ENCODE peak calls at places on chromosome 19, in seven cellular contexts. M is fibroblast of lung, K is right lobe of liver, H is sigmoid colon, P is IMR-90, Q is left ventricle myocardium inferior, X is lower lobe of right lung. L is an unnamed sample.

GRCh38 chr19:46472592-46472991 is 1.2 kb upstream of the PNMA8A start:
- DNase-seq in Q (no peak), H (no peak), M (no peak), P (no peak), X (no peak), K (no peak), L (no peak)

GRCh38 chr19:35596366-35596999 is 10.5 kb downstream of the PMIS2 start:
- DNase-seq in P (no peak), M (no peak), Q (no peak), X (no peak), K (no peak), H (no peak), L (no peak)

GRCh38 chr19:10809693-10810285 is 26.2 kb downstream of the TMED1 start:
- DNase-seq in M (no peak), H (no peak), K (no peak), P (no peak), Q (no peak), X (no peak), L (no peak)

GRCh38 chr19:40646564-40647254 is 43.7 kb downstream of the NUMBL start:
- DNase-seq in Q (no peak), K (no peak), P (peak), M (no peak), X (peak), H (no peak), L (no peak)

GRCh38 chr19:30498707-30499106 is 126.5 kb downstream of the ZNF536 start:
- DNase-seq in K (no peak), P (no peak), H (no peak), Q (no peak), M (no peak), X (no peak), L (no peak)

GRCh38 chr19:17981611-17982010 is 14.7 kb downstream of the KCNN1 start:
- DNase-seq in K (no peak), H (no peak), M (no peak), P (no peak), X (no peak), Q (no peak), L (no peak)

GRCh38 chr19:10076535-10076934 is 9.6 kb upstream of the SHFL start:
- DNase-seq in X (no peak), K (no peak), Q (no peak), H (no peak), P (no peak), M (no peak), L (no peak)

GRCh38 chr19:4198467-4199126 is 16.1 kb downstream of the ANKRD24 start:
- DNase-seq in M (no peak), X (no peak), Q (no peak), K (no peak), P (no peak), H (no peak), L (no peak)

GRCh38 chr19:8449830-8450229 is 5.1 kb downstream of the HNRNPM start:
- DNase-seq in H (peak), X (no peak), Q (no peak), P (no peak), K (no peak), M (no peak), L (no peak)

GRCh38 chr19:16824658-16825311 is 4.4 kb upstream of the SIN3B start:
- DNase-seq in M (no peak), K (no peak), H (no peak), P (peak), Q (no peak), X (no peak), L (no peak)

GRCh38 chr19:47363758-47364529 is 14.8 kb downstream of the DHX34 start:
- DNase-seq in H (no peak), M (peak), Q (no peak), P (peak), X (no peak), K (no peak), L (no peak)

GRCh38 chr19:55287361-55288079 is 3.7 kb downstream of the BRSK1 start:
- DNase-seq in X (no peak), P (no peak), M (no peak), K (no peak), H (no peak), Q (no peak), L (no peak)

GRCh38 chr19:45972081-45972943 is 1.4 kb downstream of the NOVA2 start:
- DNase-seq in K (peak), Q (peak), X (no peak), M (no peak), P (no peak), H (no peak), L (no peak)

GRCh38 chr19:4814625-4815425 is 16.7 kb downstream of the TICAM1 start:
- DNase-seq in P (peak), Q (no peak), H (no peak), M (peak), X (no peak), K (no peak), L (no peak)

GRCh38 chr19:47106819-47107200 is 6.8 kb downstream of the ZC3H4 start:
- DNase-seq in Q (no peak), H (no peak), P (peak), X (no peak), M (no peak), K (no peak), L (no peak)

GRCh38 chr19:11787536-11787935 is 10.8 kb upstream of the ZNF491 start:
- DNase-seq in M (no peak), K (no peak), X (no peak), H (no peak), Q (no peak), P (no peak), L (no peak)

GRCh38 chr19:6769006-6769637 is 1.9 kb upstream of the SH2D3A start:
- DNase-seq in H (no peak), X (no peak), K (no peak), Q (no peak), P (peak), M (peak), L (no peak)

GRCh38 chr19:2982983-2983350 is 5.6 kb downstream of the TLE6 start:
- DNase-seq in K (peak), Q (peak), P (peak), M (peak), H (peak), X (peak), L (no peak)

GRCh38 chr19:2047449-2048103 is 3.5 kb downstream of the MKNK2 start:
- DNase-seq in P (no peak), K (peak), H (peak), Q (no peak), X (peak), M (peak), L (no peak)

GRCh38 chr19:10687518-10688288 is 13.5 kb upstream of the QTRT1 start:
- DNase-seq in K (no peak), H (no peak), X (no peak), P (no peak), Q (no peak), M (no peak), L (no peak)

GRCh38 chr19:11510444-11510843 is 4.8 kb upstream of the ZNF653 start:
- DNase-seq in X (no peak), Q (no peak), M (no peak), P (no peak), K (no peak), H (no peak), L (no peak)

GRCh38 chr19:13748169-13748884 is 16.0 kb upstream of the MRI1 start:
- DNase-seq in H (no peak), X (no peak), P (peak), K (no peak), M (peak), Q (no peak), L (no peak)

GRCh38 chr19:3054972-3055740 is 7.1 kb downstream of the TLE5 start:
- DNase-seq in X (no peak), H (no peak), Q (no peak), P (peak), M (no peak), K (no peak), L (no peak)

GRCh38 chr19:56162258-56162657 is 13.6 kb upstream of the GALP start:
- DNase-seq in X (no peak), Q (no peak), M (no peak), K (no peak), H (no peak), P (peak), L (no peak)

GRCh38 chr19:4015705-4016402 is 8.3 kb downstream of the PIAS4 start:
- DNase-seq in P (no peak), H (peak), K (no peak), X (no peak), M (no peak), Q (peak), L (no peak)

GRCh38 chr19:19610376-19611240 is 7.9 kb downstream of the PBX4 start:
- DNase-seq in K (no peak), P (peak), H (no peak), Q (no peak), X (no peak), M (peak), L (no peak)

GRCh38 chr19:57473646-57474045 is 3.7 kb downstream of the ZNF772 start:
- DNase-seq in K (no peak), Q (no peak), H (no peak), X (no peak), P (no peak), M (peak), L (no peak)

GRCh38 chr19:40745402-40745780 is 4.9 kb downstream of the ACTMAP start:
- DNase-seq in H (no peak), M (peak), X (no peak), K (no peak), Q (no peak), P (peak), L (no peak)

GRCh38 chr19:58480481-58480830 is 4.3 kb downstream of the ZNF446 start:
- DNase-seq in M (no peak), H (no peak), K (no peak), Q (no peak), P (no peak), X (no peak), L (no peak)

GRCh38 chr19:44587863-44588752 is 25.3 kb upstream of the IGSF23 start:
- DNase-seq in Q (no peak), K (no peak), H (no peak), M (peak), X (no peak), P (peak), L (no peak)

GRCh38 chr19:13122275-13122878 is 4.3 kb downstream of the NACC1 start:
- DNase-seq in H (no peak), Q (no peak), X (no peak), M (no peak), K (no peak), P (no peak), L (no peak)

GRCh38 chr19:1471514-1472107 is 7.4 kb downstream of the C19orf25 start:
- DNase-seq in M (no peak), Q (no peak), P (no peak), H (no peak), K (peak), X (peak), L (no peak)

GRCh38 chr19:45676851-45677263 is 8.8 kb downstream of the GIPR start:
- DNase-seq in Q (no peak), X (peak), K (peak), H (no peak), P (no peak), M (no peak), L (no peak)

GRCh38 chr19:53898166-53898565 is 10.9 kb upstream of the CACNG7 start:
- DNase-seq in M (no peak), Q (no peak), K (no peak), H (no peak), P (no peak), X (no peak), L (no peak)

GRCh38 chr19:9939301-9939913 is 3.1 kb upstream of the OLFM2 start:
- DNase-seq in M (peak), X (no peak), K (no peak), H (no peak), Q (no peak), P (peak), L (no peak)

GRCh38 chr19:50387868-50388245 is 3.7 kb downstream of the POLD1 start:
- DNase-seq in X (no peak), P (no peak), M (no peak), Q (no peak), K (no peak), H (no peak), L (no peak)

GRCh38 chr19:30742539-30742938 is 370.4 kb downstream of the ZNF536 start:
- DNase-seq in K (no peak), Q (no peak), P (no peak), X (no peak), M (no peak), H (no peak), L (no peak)

GRCh38 chr19:51542699-51543098 is 11.2 kb upstream of the SIGLEC6 start:
- DNase-seq in K (no peak), Q (no peak), H (no peak), P (no peak), X (no peak), M (no peak), L (no peak)

GRCh38 chr19:5150331-5150901 is 181.5 kb downstream of the KDM4B start:
- DNase-seq in M (no peak), P (no peak), Q (no peak), K (peak), X (peak), H (no peak), L (no peak)

GRCh38 chr19:39438270-39438934 is 2.7 kb upstream of the RPS16 start:
- DNase-seq in H (no peak), P (peak), Q (no peak), M (no peak), K (no peak), X (no peak), L (no peak)

GRCh38 chr19:39434123-39435076 is 1.3 kb downstream of the RPS16 start:
- DNase-seq in K (no peak), M (no peak), H (no peak), X (no peak), P (no peak), Q (no peak), L (no peak)

GRCh38 chr19:39435499-39436349 is at the start of gene RPS16:
- DNase-seq in M (peak), K (peak), H (peak), Q (peak), X (peak), P (peak), L (peak)

GRCh38 chr19:39433480-39434079 is 2.2 kb downstream of the RPS16 start:
- DNase-seq in P (no peak), Q (no peak), K (no peak), H (no peak), X (no peak), M (no peak), L (no peak)

GRCh38 chr19:39436350-39436716 is 584 bp upstream of the RPS16 start:
- DNase-seq in X (no peak), Q (no peak), M (no peak), H (no peak), K (no peak), P (no peak), L (no peak)
- H3K4me3 ChIP-seq in X (peak), Q (peak), M (peak), H (peak), K (peak), P (peak), L (peak)

GRCh38 chr19:38831142-38831605 is 420 bp downstream of the ECH1 start:
- DNase-seq in P (peak), X (peak), M (peak), Q (peak), K (peak), H (peak), L (no peak)
- H3K27ac ChIP-seq in P (peak), X (peak), M (peak), Q (peak), K (peak), H (peak), L (peak)

GRCh38 chr19:38389101-38389925 is 816 bp downstream of the SPRED3 start:
- DNase-seq in X (no peak), K (no peak), P (peak), Q (no peak), M (peak), H (no peak), L (no peak)
- TF ChIP-seq CTCF in X (no peak), K (no peak), P (no peak), Q (no peak), M (no peak), H (no peak), L (no peak)

GRCh38 chr19:374886-375235 is 30.3 kb upstream of the MIER2 start:
- DNase-seq in P (no peak), X (no peak), H (peak), M (no peak), K (no peak), Q (no peak), L (no peak)
- H3K4me3 ChIP-seq in P (no peak), X (no peak), H (no peak), M (no peak), K (no peak), Q (no peak), L (no peak)

DNA sequence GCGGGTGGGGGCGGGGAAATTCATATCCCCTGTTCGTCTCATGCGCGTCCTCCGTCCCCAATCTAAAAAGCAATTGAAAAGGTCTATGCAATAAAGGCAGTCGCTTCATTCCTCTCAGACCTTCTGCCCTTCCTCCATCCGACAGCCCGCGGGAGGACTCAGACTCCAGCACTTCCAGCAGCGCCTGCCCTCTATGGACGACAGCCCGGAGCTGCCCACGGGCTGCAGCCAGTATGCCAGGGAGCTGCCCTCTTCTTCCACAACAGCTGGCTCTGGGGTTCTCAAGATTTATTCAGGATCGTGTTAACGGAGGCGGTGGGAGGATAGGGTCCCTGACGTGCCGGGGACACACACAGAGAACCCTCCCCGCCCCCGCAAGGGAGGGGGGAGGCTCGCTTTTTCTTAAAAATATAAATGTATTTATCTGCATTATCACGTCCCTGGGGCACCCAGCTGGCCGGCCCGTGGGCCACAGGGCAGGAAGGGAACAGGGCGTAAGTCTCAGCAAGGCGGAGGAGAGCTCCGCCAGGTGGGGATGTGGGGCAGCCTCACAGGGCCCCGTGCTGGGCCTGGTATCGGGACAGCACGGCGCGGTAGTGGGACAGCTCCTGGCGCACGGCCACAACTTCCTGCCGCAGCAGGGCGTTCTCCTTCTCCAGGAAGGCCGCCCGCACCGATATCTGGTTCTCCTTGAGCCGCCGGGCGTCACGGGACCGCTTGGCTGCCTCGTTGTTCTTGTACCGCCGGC is 6.7 kb downstream of the DBP start:
- DNase-seq in H (peak), P (no peak), M (peak), X (peak), Q (peak), K (peak), L (no peak)
- H3K27ac ChIP-seq in H (peak), P (no peak), M (no peak), X (peak), Q (peak), K (peak), L (peak)

L was measured in esophagus squamous epithelium.